ENCODE peak calls at places on chromosomes 16 and 17, in five cellular contexts. One of them, this sample, is unnamed.

GRCh38 chr17:71709271-71709670 is 411.5 kb upstream of the SOX9 start:
- DNase-seq in NCI-H1092: no peak
- DNase-seq in aorta: no peak
- DNase-seq in NCI-H1105: no peak
- DNase-seq in activated CD8-positive, alpha-beta memory T cell treated with anti-CD3 and anti-CD28 coated beads for 1 hour: no peak
- DNase-seq in this sample: no peak

GRCh38 chr16:69286941-69287713 is 24.0 kb upstream of the VPS4A start:
- DNase-seq in NCI-H1092: peak
- DNase-seq in aorta: peak
- DNase-seq in NCI-H1105: peak
- DNase-seq in activated CD8-positive, alpha-beta memory T cell treated with anti-CD3 and anti-CD28 coated beads for 1 hour: no peak
- DNase-seq in this sample: peak

GRCh38 chr16:15775663-15776304 is 81.0 kb downstream of the MYH11 start:
- DNase-seq in NCI-H1092: no peak
- DNase-seq in aorta: no peak
- DNase-seq in NCI-H1105: no peak
- DNase-seq in activated CD8-positive, alpha-beta memory T cell treated with anti-CD3 and anti-CD28 coated beads for 1 hour: no peak
- DNase-seq in this sample: no peak

GRCh38 chr17:55793272-55793671 is 42.4 kb downstream of the PCTP start:
- DNase-seq in NCI-H1092: no peak
- DNase-seq in aorta: no peak
- DNase-seq in NCI-H1105: no peak
- DNase-seq in activated CD8-positive, alpha-beta memory T cell treated with anti-CD3 and anti-CD28 coated beads for 1 hour: no peak
- DNase-seq in this sample: no peak

GRCh38 chr17:81066072-81066471 is 31.1 kb downstream of the BAIAP2 start:
- DNase-seq in NCI-H1092: no peak
- DNase-seq in aorta: no peak
- DNase-seq in NCI-H1105: no peak
- DNase-seq in activated CD8-positive, alpha-beta memory T cell treated with anti-CD3 and anti-CD28 coated beads for 1 hour: no peak
- DNase-seq in this sample: no peak

GRCh38 chr16:1807626-1808025 is 14.1 kb upstream of the IGFALS start:
- DNase-seq in NCI-H1092: no peak
- DNase-seq in aorta: no peak
- DNase-seq in NCI-H1105: no peak
- DNase-seq in activated CD8-positive, alpha-beta memory T cell treated with anti-CD3 and anti-CD28 coated beads for 1 hour: no peak
- DNase-seq in this sample: no peak

GRCh38 chr17:7177954-7178477 is 1.2 kb downstream of the ASGR1 start:
- DNase-seq in NCI-H1092: no peak
- DNase-seq in aorta: no peak
- DNase-seq in NCI-H1105: peak
- DNase-seq in activated CD8-positive, alpha-beta memory T cell treated with anti-CD3 and anti-CD28 coated beads for 1 hour: no peak
- DNase-seq in this sample: peak

GRCh38 chr16:55711959-55712876 is 56.4 kb downstream of the SLC6A2 start:
- DNase-seq in NCI-H1092: peak
- DNase-seq in aorta: peak
- DNase-seq in NCI-H1105: peak
- DNase-seq in activated CD8-positive, alpha-beta memory T cell treated with anti-CD3 and anti-CD28 coated beads for 1 hour: no peak
- DNase-seq in this sample: no peak

GRCh38 chr17:62859146-62859545 is 51.0 kb upstream of the MARCHF10 start:
- DNase-seq in NCI-H1092: no peak
- DNase-seq in aorta: no peak
- DNase-seq in NCI-H1105: no peak
- DNase-seq in activated CD8-positive, alpha-beta memory T cell treated with anti-CD3 and anti-CD28 coated beads for 1 hour: no peak
- DNase-seq in this sample: no peak

GRCh38 chr16:65737831-65738230 is 616.0 kb upstream of the CDH11 start:
- DNase-seq in NCI-H1092: no peak
- DNase-seq in aorta: no peak
- DNase-seq in NCI-H1105: no peak
- DNase-seq in activated CD8-positive, alpha-beta memory T cell treated with anti-CD3 and anti-CD28 coated beads for 1 hour: no peak
- DNase-seq in this sample: no peak

GRCh38 chr17:65195716-65196115 is 58.5 kb downstream of the RGS9 start:
- DNase-seq in NCI-H1092: no peak
- DNase-seq in aorta: no peak
- DNase-seq in NCI-H1105: no peak
- DNase-seq in activated CD8-positive, alpha-beta memory T cell treated with anti-CD3 and anti-CD28 coated beads for 1 hour: no peak
- DNase-seq in this sample: no peak